ENCODE peak calls at places on chromosomes 7 and 10, in seven cellular contexts. One of them, this sample, is unnamed. For H3K4me1, the result is how much of the 10 kb centered on the place peaks cover.

GRCh38 chr10:51743146-51743545 is 43.8 kb upstream of the CSTF2T start:
- DNase-seq in pancreas: no peak
- DNase-seq in heart right ventricle: no peak
- DNase-seq in lower lobe of right lung: no peak
- DNase-seq in psoas muscle: no peak
- DNase-seq in colonic mucosa: no peak
- DNase-seq in IMR-90: no peak
- DNase-seq in this sample: no peak

GRCh38 chr7:139942686-139943085 is 113.6 kb downstream of the TBXAS1 start:
- DNase-seq in colonic mucosa: no peak
- DNase-seq in heart right ventricle: no peak
- DNase-seq in psoas muscle: no peak
- DNase-seq in IMR-90: peak
- DNase-seq in pancreas: no peak
- DNase-seq in lower lobe of right lung: no peak
- DNase-seq in this sample: no peak

GRCh38 chr10:17847586-17848296 is 38.6 kb downstream of the MRC1 start:
- DNase-seq in lower lobe of right lung: no peak
- DNase-seq in pancreas: no peak
- DNase-seq in IMR-90: peak
- DNase-seq in colonic mucosa: no peak
- DNase-seq in psoas muscle: no peak
- DNase-seq in heart right ventricle: no peak
- DNase-seq in this sample: no peak

GRCh38 chr10:11757820-11758463 is 15.8 kb downstream of the ECHDC3 start:
- DNase-seq in IMR-90: peak
- DNase-seq in pancreas: peak
- DNase-seq in colonic mucosa: peak
- DNase-seq in psoas muscle: peak
- DNase-seq in lower lobe of right lung: peak
- DNase-seq in heart right ventricle: peak
- DNase-seq in this sample: peak

GRCh38 chr7:74502216-74502891 is 48.6 kb downstream of the GTF2IRD1 start:
- DNase-seq in colonic mucosa: no peak
- DNase-seq in pancreas: peak
- DNase-seq in IMR-90: no peak
- DNase-seq in heart right ventricle: peak
- DNase-seq in psoas muscle: peak
- DNase-seq in lower lobe of right lung: no peak
- DNase-seq in this sample: peak

GRCh38 chr10:29007748-29008610 is 280.9 kb upstream of the LYZL1 start:
- DNase-seq in colonic mucosa: no peak
- DNase-seq in heart right ventricle: no peak
- DNase-seq in IMR-90: no peak
- DNase-seq in pancreas: no peak
- DNase-seq in psoas muscle: no peak
- DNase-seq in lower lobe of right lung: no peak
- DNase-seq in this sample: no peak

GRCh38 chr7:90180011-90180585 is 25.8 kb downstream of the STEAP1 start:
- DNase-seq in pancreas: no peak
- DNase-seq in heart right ventricle: no peak
- DNase-seq in psoas muscle: no peak
- DNase-seq in IMR-90: peak
- DNase-seq in colonic mucosa: no peak
- DNase-seq in lower lobe of right lung: no peak
- DNase-seq in this sample: no peak

GRCh38 chr10:51886438-51887068 is 187.2 kb upstream of the CSTF2T start:
- DNase-seq in lower lobe of right lung: no peak
- DNase-seq in heart right ventricle: no peak
- DNase-seq in pancreas: no peak
- DNase-seq in colonic mucosa: no peak
- DNase-seq in IMR-90: peak
- DNase-seq in psoas muscle: no peak
- DNase-seq in this sample: no peak

GRCh38 chr10:103884681-103885139 is 29.3 kb upstream of the SH3PXD2A start:
- DNase-seq in psoas muscle: no peak
- DNase-seq in pancreas: no peak
- DNase-seq in IMR-90: peak
- DNase-seq in colonic mucosa: peak
- DNase-seq in heart right ventricle: peak
- DNase-seq in lower lobe of right lung: no peak
- DNase-seq in this sample: no peak

GRCh38 chr10:17088118-17088806 is 41.3 kb downstream of the CUBN start:
- DNase-seq in IMR-90: peak
- DNase-seq in pancreas: no peak
- DNase-seq in heart right ventricle: no peak
- DNase-seq in psoas muscle: no peak
- DNase-seq in colonic mucosa: no peak
- DNase-seq in lower lobe of right lung: no peak
- DNase-seq in this sample: no peak

GRCh38 chr10:63133787-63134557 is 844 bp downstream of the NRBF2 start:
- DNase-seq in heart right ventricle: no peak
- DNase-seq in psoas muscle: no peak
- DNase-seq in IMR-90: peak
- DNase-seq in lower lobe of right lung: no peak
- DNase-seq in pancreas: no peak
- DNase-seq in colonic mucosa: no peak
- DNase-seq in this sample: no peak

GRCh38 chr7:89771003-89771636 is 383.1 kb upstream of the STEAP1 start:
- DNase-seq in pancreas: no peak
- DNase-seq in psoas muscle: no peak
- DNase-seq in IMR-90: no peak
- DNase-seq in lower lobe of right lung: no peak
- DNase-seq in heart right ventricle: no peak
- DNase-seq in colonic mucosa: no peak
- DNase-seq in this sample: no peak

GRCh38 chr10:88934900-88935672 is 17.5 kb downstream of the ACTA2 start:
- DNase-seq in heart right ventricle: peak
- DNase-seq in lower lobe of right lung: peak
- DNase-seq in pancreas: peak
- DNase-seq in psoas muscle: peak
- DNase-seq in IMR-90: peak
- DNase-seq in colonic mucosa: peak
- DNase-seq in this sample: peak

GRCh38 chr10:56547163-56547562 is 186.1 kb upstream of the ZWINT start:
- DNase-seq in lower lobe of right lung: no peak
- DNase-seq in psoas muscle: no peak
- DNase-seq in colonic mucosa: no peak
- DNase-seq in heart right ventricle: no peak
- DNase-seq in pancreas: no peak
- DNase-seq in IMR-90: no peak
- DNase-seq in this sample: no peak

GRCh38 chr10:69074532-69074931 is 13.4 kb upstream of the SRGN start:
- DNase-seq in IMR-90: no peak
- DNase-seq in colonic mucosa: no peak
- DNase-seq in pancreas: no peak
- DNase-seq in lower lobe of right lung: no peak
- DNase-seq in heart right ventricle: no peak
- DNase-seq in psoas muscle: no peak
- DNase-seq in this sample: no peak

GRCh38 chr10:29482591-29483421 is 152.0 kb downstream of the SVIL start:
- DNase-seq in IMR-90: peak
- DNase-seq in colonic mucosa: no peak
- DNase-seq in lower lobe of right lung: no peak
- DNase-seq in pancreas: no peak
- DNase-seq in psoas muscle: no peak
- DNase-seq in heart right ventricle: no peak
- DNase-seq in this sample: no peak

GRCh38 chr10:49310460-49310859 is 11.5 kb downstream of the C10orf71 start:
- DNase-seq in psoas muscle: no peak
- DNase-seq in IMR-90: no peak
- DNase-seq in pancreas: no peak
- DNase-seq in lower lobe of right lung: no peak
- DNase-seq in heart right ventricle: no peak
- DNase-seq in colonic mucosa: no peak
- DNase-seq in this sample: no peak

GRCh38 chr10:14009315-14010082 is 321.2 kb downstream of the FRMD4A start:
- DNase-seq in lower lobe of right lung: no peak
- DNase-seq in IMR-90: peak
- DNase-seq in heart right ventricle: no peak
- DNase-seq in colonic mucosa: no peak
- DNase-seq in pancreas: no peak
- DNase-seq in psoas muscle: no peak
- DNase-seq in this sample: no peak

GRCh38 chr10:100370976-100371706 is 24.1 kb downstream of the SCD start:
- DNase-seq in pancreas: peak
- DNase-seq in colonic mucosa: peak
- DNase-seq in IMR-90: peak
- DNase-seq in psoas muscle: peak
- DNase-seq in lower lobe of right lung: peak
- DNase-seq in heart right ventricle: peak
- DNase-seq in this sample: peak

GRCh38 chr10:124252097-124252715 is 158.8 kb upstream of the CHST15 start:
- DNase-seq in psoas muscle: no peak
- DNase-seq in colonic mucosa: no peak
- DNase-seq in IMR-90: no peak
- DNase-seq in lower lobe of right lung: no peak
- DNase-seq in pancreas: no peak
- DNase-seq in heart right ventricle: no peak
- DNase-seq in this sample: no peak
- H3K4me1 ChIP-seq in psoas muscle: under half
- H3K4me1 ChIP-seq in colonic mucosa: under half
- H3K4me1 ChIP-seq in IMR-90: under half
- H3K4me1 ChIP-seq in lower lobe of right lung: under half
- H3K4me1 ChIP-seq in pancreas: under half
- H3K4me1 ChIP-seq in heart right ventricle: under half
- H3K4me1 ChIP-seq in this sample: under half

GRCh38 chr7:127653396-127653795 is 1.4 kb downstream of the SND1 start:
- DNase-seq in colonic mucosa: no peak
- DNase-seq in IMR-90: no peak
- DNase-seq in lower lobe of right lung: no peak
- DNase-seq in heart right ventricle: no peak
- DNase-seq in psoas muscle: no peak
- DNase-seq in pancreas: no peak
- DNase-seq in this sample: no peak
- H3K4me1 ChIP-seq in colonic mucosa: under half
- H3K4me1 ChIP-seq in IMR-90: under half
- H3K4me1 ChIP-seq in lower lobe of right lung: under half
- H3K4me1 ChIP-seq in heart right ventricle: under half
- H3K4me1 ChIP-seq in psoas muscle: under half
- H3K4me1 ChIP-seq in pancreas: under half
- H3K4me1 ChIP-seq in this sample: under half

GRCh38 chr10:34762156-34762555 is 52.9 kb downstream of the PARD3 start:
- DNase-seq in colonic mucosa: no peak
- DNase-seq in heart right ventricle: no peak
- DNase-seq in psoas muscle: no peak
- DNase-seq in pancreas: no peak
- DNase-seq in lower lobe of right lung: no peak
- DNase-seq in IMR-90: no peak
- DNase-seq in this sample: no peak
- H3K4me1 ChIP-seq in colonic mucosa: under half
- H3K4me1 ChIP-seq in heart right ventricle: under half
- H3K4me1 ChIP-seq in psoas muscle: half or more
- H3K4me1 ChIP-seq in pancreas: under half
- H3K4me1 ChIP-seq in lower lobe of right lung: under half
- H3K4me1 ChIP-seq in IMR-90: under half
- H3K4me1 ChIP-seq in this sample: under half

GRCh38 chr7:106841896-106842390 is 23.1 kb upstream of the PIK3CG start:
- DNase-seq in psoas muscle: no peak
- DNase-seq in IMR-90: no peak
- DNase-seq in lower lobe of right lung: no peak
- DNase-seq in pancreas: no peak
- DNase-seq in heart right ventricle: peak
- DNase-seq in colonic mucosa: no peak
- DNase-seq in this sample: no peak

GRCh38 chr7:106840342-106840741 is 24.7 kb upstream of the PIK3CG start:
- DNase-seq in colonic mucosa: no peak
- DNase-seq in IMR-90: peak
- DNase-seq in lower lobe of right lung: no peak
- DNase-seq in heart right ventricle: no peak
- DNase-seq in psoas muscle: no peak
- DNase-seq in pancreas: no peak
- DNase-seq in this sample: no peak

GRCh38 chr7:106848851-106849442 is 16.1 kb upstream of the PIK3CG start:
- DNase-seq in colonic mucosa: no peak
- DNase-seq in heart right ventricle: no peak
- DNase-seq in psoas muscle: no peak
- DNase-seq in pancreas: no peak
- DNase-seq in lower lobe of right lung: no peak
- DNase-seq in IMR-90: peak
- DNase-seq in this sample: no peak

GRCh38 chr7:106839511-106839910 is 25.6 kb upstream of the PIK3CG start:
- DNase-seq in heart right ventricle: no peak
- DNase-seq in IMR-90: no peak
- DNase-seq in colonic mucosa: no peak
- DNase-seq in psoas muscle: no peak
- DNase-seq in pancreas: no peak
- DNase-seq in lower lobe of right lung: no peak
- DNase-seq in this sample: no peak

GRCh38 chr7:106844286-106844997 is 20.6 kb upstream of the PIK3CG start:
- DNase-seq in psoas muscle: no peak
- DNase-seq in lower lobe of right lung: no peak
- DNase-seq in colonic mucosa: no peak
- DNase-seq in heart right ventricle: no peak
- DNase-seq in pancreas: no peak
- DNase-seq in IMR-90: no peak
- DNase-seq in this sample: no peak
- H3K4me1 ChIP-seq in psoas muscle: under half
- H3K4me1 ChIP-seq in lower lobe of right lung: under half
- H3K4me1 ChIP-seq in colonic mucosa: under half
- H3K4me1 ChIP-seq in heart right ventricle: under half
- H3K4me1 ChIP-seq in pancreas: under half
- H3K4me1 ChIP-seq in IMR-90: under half
- H3K4me1 ChIP-seq in this sample: under half

GRCh38 chr7:21572331-21572730 is 29.5 kb downstream of the DNAH11 start:
- DNase-seq in heart right ventricle: no peak
- DNase-seq in pancreas: no peak
- DNase-seq in colonic mucosa: no peak
- DNase-seq in IMR-90: no peak
- DNase-seq in lower lobe of right lung: no peak
- DNase-seq in psoas muscle: no peak
- DNase-seq in this sample: no peak
- H3K4me1 ChIP-seq in heart right ventricle: under half
- H3K4me1 ChIP-seq in pancreas: under half
- H3K4me1 ChIP-seq in colonic mucosa: under half
- H3K4me1 ChIP-seq in IMR-90: under half
- H3K4me1 ChIP-seq in lower lobe of right lung: under half
- H3K4me1 ChIP-seq in psoas muscle: under half
- H3K4me1 ChIP-seq in this sample: under half

DNA sequence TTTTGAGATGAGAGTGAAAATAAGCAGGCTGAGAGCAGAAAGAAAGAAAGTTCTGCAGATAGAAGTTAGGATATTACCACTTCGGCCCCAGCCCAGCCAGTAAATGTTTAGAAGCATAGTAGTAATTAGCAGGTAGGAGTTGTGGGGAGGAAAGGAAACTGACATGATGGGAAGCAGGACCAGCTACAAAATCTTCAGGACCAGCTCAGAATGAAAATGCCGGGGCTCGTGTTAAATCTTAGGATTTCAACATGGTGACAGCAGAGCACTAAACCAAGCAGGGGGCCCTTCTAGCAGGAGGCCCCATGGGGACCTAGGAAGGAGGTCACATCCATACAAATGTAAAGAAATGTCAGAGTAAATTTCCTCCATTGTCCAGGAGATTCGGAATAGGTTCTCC is 28.7 kb downstream of the PRSS2 start:
- DNase-seq in heart right ventricle: no peak
- DNase-seq in psoas muscle: no peak
- DNase-seq in IMR-90: no peak
- DNase-seq in colonic mucosa: no peak
- DNase-seq in pancreas: no peak
- DNase-seq in lower lobe of right lung: no peak
- DNase-seq in this sample: no peak
- H3K4me1 ChIP-seq in heart right ventricle: under half
- H3K4me1 ChIP-seq in psoas muscle: under half
- H3K4me1 ChIP-seq in IMR-90: under half
- H3K4me1 ChIP-seq in colonic mucosa: under half
- H3K4me1 ChIP-seq in pancreas: under half
- H3K4me1 ChIP-seq in lower lobe of right lung: under half
- H3K4me1 ChIP-seq in this sample: under half